ENCODE peak calls at places on chromosome 13, in eight cellular contexts. One of them, this sample, is unnamed.

GRCh38 chr13:28805193-28805819 is 14.8 kb upstream of the MTUS2 start:
- DNase-seq in substantia nigra: no peak
- DNase-seq in choroid plexus epithelial cell: peak; percentile 40
- DNase-seq in cardiac septum: no peak
- DNase-seq in EL: peak; percentile 19
- DNase-seq in stimulated activated CD8-positive, alpha-beta memory T cell treated with anti-CD3 and anti-CD28 coated beads, Interleukin-4, amount 100 ng/mL, for 1 hour: no peak
- DNase-seq in AG08396: no peak
- DNase-seq in HT-29: peak; percentile 80
- DNase-seq in this sample: no peak

GRCh38 chr13:98648676-98649075 is 71.8 kb upstream of the STK24 start:
- DNase-seq in EL: no peak
- DNase-seq in cardiac septum: no peak
- DNase-seq in HT-29: peak; percentile 37
- DNase-seq in substantia nigra: no peak
- DNase-seq in choroid plexus epithelial cell: no peak
- DNase-seq in AG08396: no peak
- DNase-seq in stimulated activated CD8-positive, alpha-beta memory T cell treated with anti-CD3 and anti-CD28 coated beads, Interleukin-4, amount 100 ng/mL, for 1 hour: no peak
- DNase-seq in this sample: no peak

GRCh38 chr13:92197669-92198068 is 799.2 kb downstream of the GPC5 start:
- DNase-seq in EL: no peak
- DNase-seq in HT-29: no peak
- DNase-seq in substantia nigra: no peak
- DNase-seq in AG08396: no peak
- DNase-seq in cardiac septum: no peak
- DNase-seq in stimulated activated CD8-positive, alpha-beta memory T cell treated with anti-CD3 and anti-CD28 coated beads, Interleukin-4, amount 100 ng/mL, for 1 hour: no peak
- DNase-seq in choroid plexus epithelial cell: no peak
- DNase-seq in this sample: no peak

GRCh38 chr13:36190771-36191170 is 23.6 kb downstream of the SOHLH2 start:
- DNase-seq in stimulated activated CD8-positive, alpha-beta memory T cell treated with anti-CD3 and anti-CD28 coated beads, Interleukin-4, amount 100 ng/mL, for 1 hour: no peak
- DNase-seq in substantia nigra: no peak
- DNase-seq in AG08396: no peak
- DNase-seq in cardiac septum: no peak
- DNase-seq in HT-29: no peak
- DNase-seq in choroid plexus epithelial cell: peak; percentile 14
- DNase-seq in EL: no peak
- DNase-seq in this sample: peak; percentile 82

GRCh38 chr13:20378721-20379120 is 146.6 kb upstream of the GJB6 start:
- DNase-seq in AG08396: no peak
- DNase-seq in substantia nigra: no peak
- DNase-seq in EL: no peak
- DNase-seq in HT-29: no peak
- DNase-seq in stimulated activated CD8-positive, alpha-beta memory T cell treated with anti-CD3 and anti-CD28 coated beads, Interleukin-4, amount 100 ng/mL, for 1 hour: no peak
- DNase-seq in choroid plexus epithelial cell: no peak
- DNase-seq in cardiac septum: no peak
- DNase-seq in this sample: no peak

GRCh38 chr13:30905932-30906383 is at the start of gene MEDAG:
- DNase-seq in EL: peak; percentile 59
- DNase-seq in AG08396: no peak
- DNase-seq in stimulated activated CD8-positive, alpha-beta memory T cell treated with anti-CD3 and anti-CD28 coated beads, Interleukin-4, amount 100 ng/mL, for 1 hour: no peak
- DNase-seq in choroid plexus epithelial cell: peak; percentile 88
- DNase-seq in HT-29: no peak
- DNase-seq in substantia nigra: no peak
- DNase-seq in cardiac septum: peak; percentile 86
- DNase-seq in this sample: peak; percentile 63

GRCh38 chr13:81409284-81409683 is 1068.4 kb upstream of the SPRY2 start:
- DNase-seq in substantia nigra: no peak
- DNase-seq in EL: no peak
- DNase-seq in cardiac septum: no peak
- DNase-seq in choroid plexus epithelial cell: no peak
- DNase-seq in stimulated activated CD8-positive, alpha-beta memory T cell treated with anti-CD3 and anti-CD28 coated beads, Interleukin-4, amount 100 ng/mL, for 1 hour: no peak
- DNase-seq in HT-29: no peak
- DNase-seq in AG08396: no peak
- DNase-seq in this sample: no peak

GRCh38 chr13:75469087-75469486 is 12.9 kb downstream of the TBC1D4 start:
- DNase-seq in AG08396: no peak
- DNase-seq in choroid plexus epithelial cell: no peak
- DNase-seq in HT-29: no peak
- DNase-seq in substantia nigra: no peak
- DNase-seq in stimulated activated CD8-positive, alpha-beta memory T cell treated with anti-CD3 and anti-CD28 coated beads, Interleukin-4, amount 100 ng/mL, for 1 hour: no peak
- DNase-seq in cardiac septum: no peak
- DNase-seq in EL: no peak
- DNase-seq in this sample: no peak

GRCh38 chr13:41915096-41915495 is 45.8 kb downstream of the VWA8 start:
- DNase-seq in AG08396: no peak
- DNase-seq in HT-29: no peak
- DNase-seq in cardiac septum: no peak
- DNase-seq in substantia nigra: no peak
- DNase-seq in EL: peak; percentile 31
- DNase-seq in choroid plexus epithelial cell: no peak
- DNase-seq in stimulated activated CD8-positive, alpha-beta memory T cell treated with anti-CD3 and anti-CD28 coated beads, Interleukin-4, amount 100 ng/mL, for 1 hour: no peak
- DNase-seq in this sample: no peak

GRCh38 chr13:43269037-43269476 is 245.7 kb downstream of the DNAJC15 start:
- DNase-seq in substantia nigra: no peak
- DNase-seq in EL: peak; percentile 95
- DNase-seq in stimulated activated CD8-positive, alpha-beta memory T cell treated with anti-CD3 and anti-CD28 coated beads, Interleukin-4, amount 100 ng/mL, for 1 hour: no peak
- DNase-seq in AG08396: peak; percentile 67
- DNase-seq in cardiac septum: no peak
- DNase-seq in HT-29: peak; percentile 63
- DNase-seq in choroid plexus epithelial cell: peak; percentile 96
- DNase-seq in this sample: peak; percentile 94

GRCh38 chr13:26502826-26503225 is 54.7 kb upstream of the WASF3 start:
- DNase-seq in EL: peak; percentile 76
- DNase-seq in choroid plexus epithelial cell: peak; percentile 94
- DNase-seq in cardiac septum: no peak
- DNase-seq in AG08396: peak; percentile 60
- DNase-seq in stimulated activated CD8-positive, alpha-beta memory T cell treated with anti-CD3 and anti-CD28 coated beads, Interleukin-4, amount 100 ng/mL, for 1 hour: no peak
- DNase-seq in HT-29: no peak
- DNase-seq in substantia nigra: no peak
- DNase-seq in this sample: peak; percentile 12

GRCh38 chr13:46830405-46831005 is 33.5 kb upstream of the ESD start:
- DNase-seq in AG08396: no peak
- DNase-seq in cardiac septum: no peak
- DNase-seq in choroid plexus epithelial cell: peak; percentile 46
- DNase-seq in substantia nigra: no peak
- DNase-seq in EL: no peak
- DNase-seq in HT-29: no peak
- DNase-seq in stimulated activated CD8-positive, alpha-beta memory T cell treated with anti-CD3 and anti-CD28 coated beads, Interleukin-4, amount 100 ng/mL, for 1 hour: no peak
- DNase-seq in this sample: no peak

GRCh38 chr13:68938639-68939038 is 1169.0 kb upstream of the ATXN8OS start:
- DNase-seq in stimulated activated CD8-positive, alpha-beta memory T cell treated with anti-CD3 and anti-CD28 coated beads, Interleukin-4, amount 100 ng/mL, for 1 hour: no peak
- DNase-seq in cardiac septum: no peak
- DNase-seq in choroid plexus epithelial cell: no peak
- DNase-seq in substantia nigra: no peak
- DNase-seq in HT-29: no peak
- DNase-seq in EL: no peak
- DNase-seq in AG08396: no peak
- DNase-seq in this sample: no peak

GRCh38 chr13:110826861-110827672 is 87.8 kb downstream of the ANKRD10 start:
- DNase-seq in choroid plexus epithelial cell: no peak
- DNase-seq in substantia nigra: peak; percentile 21
- DNase-seq in EL: no peak
- DNase-seq in stimulated activated CD8-positive, alpha-beta memory T cell treated with anti-CD3 and anti-CD28 coated beads, Interleukin-4, amount 100 ng/mL, for 1 hour: no peak
- DNase-seq in AG08396: no peak
- DNase-seq in HT-29: no peak
- DNase-seq in cardiac septum: no peak
- DNase-seq in this sample: peak; percentile 39

GRCh38 chr13:92590503-92590908 is 636.1 kb upstream of the GPC6 start:
- DNase-seq in EL: no peak
- DNase-seq in choroid plexus epithelial cell: peak; percentile 53
- DNase-seq in HT-29: no peak
- DNase-seq in AG08396: no peak
- DNase-seq in cardiac septum: no peak
- DNase-seq in substantia nigra: no peak
- DNase-seq in stimulated activated CD8-positive, alpha-beta memory T cell treated with anti-CD3 and anti-CD28 coated beads, Interleukin-4, amount 100 ng/mL, for 1 hour: no peak
- DNase-seq in this sample: peak; percentile 46

GRCh38 chr13:23020246-23020843 is 160.4 kb upstream of the SGCG start:
- DNase-seq in stimulated activated CD8-positive, alpha-beta memory T cell treated with anti-CD3 and anti-CD28 coated beads, Interleukin-4, amount 100 ng/mL, for 1 hour: no peak
- DNase-seq in AG08396: peak; percentile 38
- DNase-seq in substantia nigra: no peak
- DNase-seq in choroid plexus epithelial cell: peak; percentile 69
- DNase-seq in HT-29: peak; percentile 93
- DNase-seq in EL: peak; percentile 44
- DNase-seq in cardiac septum: no peak
- DNase-seq in this sample: peak; percentile 81

GRCh38 chr13:84651288-84651687 is 769.0 kb upstream of the SLITRK1 start:
- DNase-seq in AG08396: no peak
- DNase-seq in EL: peak; percentile 70
- DNase-seq in choroid plexus epithelial cell: peak; percentile 95
- DNase-seq in substantia nigra: no peak
- DNase-seq in cardiac septum: no peak
- DNase-seq in HT-29: peak; percentile 42
- DNase-seq in stimulated activated CD8-positive, alpha-beta memory T cell treated with anti-CD3 and anti-CD28 coated beads, Interleukin-4, amount 100 ng/mL, for 1 hour: no peak
- DNase-seq in this sample: peak; percentile 80

GRCh38 chr13:98445340-98446233 is 131.3 kb downstream of the STK24 start:
- DNase-seq in substantia nigra: no peak
- DNase-seq in stimulated activated CD8-positive, alpha-beta memory T cell treated with anti-CD3 and anti-CD28 coated beads, Interleukin-4, amount 100 ng/mL, for 1 hour: peak; percentile 67
- DNase-seq in cardiac septum: no peak
- DNase-seq in EL: peak; percentile 65
- DNase-seq in AG08396: peak; percentile 84
- DNase-seq in choroid plexus epithelial cell: peak; percentile 62
- DNase-seq in HT-29: peak; percentile 94
- DNase-seq in this sample: peak; percentile 80

GRCh38 chr13:72290962-72291681 is 424.1 kb upstream of the DACH1 start:
- DNase-seq in substantia nigra: no peak
- DNase-seq in cardiac septum: no peak
- DNase-seq in stimulated activated CD8-positive, alpha-beta memory T cell treated with anti-CD3 and anti-CD28 coated beads, Interleukin-4, amount 100 ng/mL, for 1 hour: no peak
- DNase-seq in AG08396: no peak
- DNase-seq in HT-29: peak; percentile 50
- DNase-seq in EL: peak; percentile 95
- DNase-seq in choroid plexus epithelial cell: peak; percentile 47
- DNase-seq in this sample: peak; percentile 95

This sample was measured in astrocyte of the hippocampus.